ENCODE peak calls at places on chromosome 12, in six cellular contexts. One of them, this sample, is unnamed. For H3K9me3, the result is how much of the 10 kb centered on the place peaks cover.

GRCh38 chr12:123054371-123054770 is 73.9 kb downstream of the ARL6IP4 start:
- DNase-seq in effector memory CD4-positive, alpha-beta T cell: no peak
- DNase-seq in Peyer's patch: no peak
- DNase-seq in colonic mucosa: no peak
- DNase-seq in PC-3: no peak
- DNase-seq in HAP-1: no peak
- DNase-seq in this sample: no peak

GRCh38 chr12:112022241-112023016 is 9.2 kb downstream of the ERP29 start:
- DNase-seq in effector memory CD4-positive, alpha-beta T cell: no peak
- DNase-seq in Peyer's patch: no peak
- DNase-seq in colonic mucosa: no peak
- DNase-seq in PC-3: no peak
- DNase-seq in HAP-1: no peak
- DNase-seq in this sample: no peak

GRCh38 chr12:58169826-58170225 is 228.5 kb downstream of the ATP23 start:
- DNase-seq in effector memory CD4-positive, alpha-beta T cell: no peak
- DNase-seq in Peyer's patch: no peak
- DNase-seq in colonic mucosa: no peak
- DNase-seq in PC-3: no peak
- DNase-seq in HAP-1: no peak
- DNase-seq in this sample: no peak

GRCh38 chr12:7154901-7155470 is 24.8 kb downstream of the CLSTN3 start:
- DNase-seq in effector memory CD4-positive, alpha-beta T cell: no peak
- DNase-seq in Peyer's patch: no peak
- DNase-seq in colonic mucosa: no peak
- DNase-seq in PC-3: no peak
- DNase-seq in HAP-1: no peak
- DNase-seq in this sample: peak

GRCh38 chr12:54258286-54258685 is 21.6 kb downstream of the CBX5 start:
- DNase-seq in effector memory CD4-positive, alpha-beta T cell: no peak
- DNase-seq in Peyer's patch: no peak
- DNase-seq in colonic mucosa: no peak
- DNase-seq in PC-3: no peak
- DNase-seq in HAP-1: no peak
- DNase-seq in this sample: no peak

GRCh38 chr12:117038919-117039318 is 60.3 kb downstream of the TESC start:
- DNase-seq in effector memory CD4-positive, alpha-beta T cell: no peak
- DNase-seq in Peyer's patch: no peak
- DNase-seq in colonic mucosa: no peak
- DNase-seq in PC-3: no peak
- DNase-seq in HAP-1: no peak
- DNase-seq in this sample: no peak

GRCh38 chr12:116123511-116124258 is 153.8 kb downstream of the MED13L start:
- DNase-seq in effector memory CD4-positive, alpha-beta T cell: no peak
- DNase-seq in Peyer's patch: no peak
- DNase-seq in colonic mucosa: no peak
- DNase-seq in PC-3: peak
- DNase-seq in HAP-1: peak
- DNase-seq in this sample: peak

GRCh38 chr12:81450920-81451739 is 308.0 kb downstream of the PPFIA2 start:
- DNase-seq in effector memory CD4-positive, alpha-beta T cell: no peak
- DNase-seq in Peyer's patch: no peak
- DNase-seq in colonic mucosa: peak
- DNase-seq in PC-3: peak
- DNase-seq in HAP-1: peak
- DNase-seq in this sample: peak

GRCh38 chr12:123223241-123223668 is 9.7 kb downstream of the MPHOSPH9 start:
- DNase-seq in effector memory CD4-positive, alpha-beta T cell: peak
- DNase-seq in Peyer's patch: no peak
- DNase-seq in colonic mucosa: no peak
- DNase-seq in PC-3: no peak
- DNase-seq in HAP-1: no peak
- DNase-seq in this sample: no peak

GRCh38 chr12:49910331-49911212 is 6.9 kb upstream of the FAIM2 start:
- DNase-seq in effector memory CD4-positive, alpha-beta T cell: no peak
- DNase-seq in Peyer's patch: no peak
- DNase-seq in colonic mucosa: no peak
- DNase-seq in PC-3: no peak
- DNase-seq in HAP-1: no peak
- DNase-seq in this sample: no peak

GRCh38 chr12:114918535-114919233 is 234.7 kb upstream of the TBX3 start:
- DNase-seq in effector memory CD4-positive, alpha-beta T cell: no peak
- DNase-seq in Peyer's patch: no peak
- DNase-seq in colonic mucosa: no peak
- DNase-seq in PC-3: peak
- DNase-seq in HAP-1: no peak
- DNase-seq in this sample: no peak

GRCh38 chr12:29591140-29592020 is 93.9 kb upstream of the OVCH1 start:
- DNase-seq in effector memory CD4-positive, alpha-beta T cell: no peak
- DNase-seq in Peyer's patch: no peak
- DNase-seq in colonic mucosa: no peak
- DNase-seq in PC-3: no peak
- DNase-seq in HAP-1: peak
- DNase-seq in this sample: no peak

GRCh38 chr12:30447061-30447750 is 248.5 kb downstream of the IPO8 start:
- DNase-seq in effector memory CD4-positive, alpha-beta T cell: no peak
- DNase-seq in Peyer's patch: no peak
- DNase-seq in colonic mucosa: no peak
- DNase-seq in PC-3: no peak
- DNase-seq in HAP-1: no peak
- DNase-seq in this sample: no peak

GRCh38 chr12:25052191-25053020 is 103.5 kb upstream of the BCAT1 start:
- DNase-seq in effector memory CD4-positive, alpha-beta T cell: no peak
- DNase-seq in Peyer's patch: no peak
- DNase-seq in colonic mucosa: peak
- DNase-seq in PC-3: no peak
- DNase-seq in HAP-1: no peak
- DNase-seq in this sample: no peak

GRCh38 chr12:124523071-124523470 is 44.3 kb downstream of the NCOR2 start:
- DNase-seq in effector memory CD4-positive, alpha-beta T cell: no peak
- DNase-seq in Peyer's patch: no peak
- DNase-seq in colonic mucosa: no peak
- DNase-seq in PC-3: no peak
- DNase-seq in HAP-1: no peak
- DNase-seq in this sample: no peak

GRCh38 chr12:57046392-57046791 is 3.5 kb downstream of the MYO1A start:
- DNase-seq in effector memory CD4-positive, alpha-beta T cell: no peak
- DNase-seq in Peyer's patch: no peak
- DNase-seq in colonic mucosa: no peak
- DNase-seq in PC-3: no peak
- DNase-seq in HAP-1: no peak
- DNase-seq in this sample: no peak
- H3K4me3 ChIP-seq in effector memory CD4-positive, alpha-beta T cell: no peak
- H3K4me3 ChIP-seq in Peyer's patch: peak
- H3K4me3 ChIP-seq in colonic mucosa: no peak
- H3K4me3 ChIP-seq in PC-3: no peak
- H3K4me3 ChIP-seq in HAP-1: no peak
- H3K4me3 ChIP-seq in this sample: no peak

GRCh38 chr12:15143467-15143866 is 77.8 kb downstream of the RERG start:
- DNase-seq in effector memory CD4-positive, alpha-beta T cell: no peak
- DNase-seq in Peyer's patch: no peak
- DNase-seq in colonic mucosa: no peak
- DNase-seq in PC-3: no peak
- DNase-seq in HAP-1: no peak
- DNase-seq in this sample: no peak
- H3K9me3 ChIP-seq in effector memory CD4-positive, alpha-beta T cell: under half
- H3K9me3 ChIP-seq in Peyer's patch: under half
- H3K9me3 ChIP-seq in colonic mucosa: under half
- H3K9me3 ChIP-seq in PC-3: under half
- H3K9me3 ChIP-seq in HAP-1: under half
- H3K9me3 ChIP-seq in this sample: under half

GRCh38 chr12:93966516-93967133 is 181.8 kb upstream of the PLXNC1 start:
- DNase-seq in effector memory CD4-positive, alpha-beta T cell: no peak
- DNase-seq in Peyer's patch: no peak
- DNase-seq in colonic mucosa: no peak
- DNase-seq in PC-3: no peak
- DNase-seq in HAP-1: no peak
- DNase-seq in this sample: no peak
- H3K4me3 ChIP-seq in effector memory CD4-positive, alpha-beta T cell: no peak
- H3K4me3 ChIP-seq in Peyer's patch: no peak
- H3K4me3 ChIP-seq in colonic mucosa: no peak
- H3K4me3 ChIP-seq in PC-3: no peak
- H3K4me3 ChIP-seq in HAP-1: no peak
- H3K4me3 ChIP-seq in this sample: no peak

GRCh38 chr12:132941336-132941954 is 14.7 kb downstream of the ZNF605 start:
- DNase-seq in effector memory CD4-positive, alpha-beta T cell: no peak
- DNase-seq in Peyer's patch: no peak
- DNase-seq in colonic mucosa: no peak
- DNase-seq in PC-3: no peak
- DNase-seq in HAP-1: no peak
- DNase-seq in this sample: no peak
- H3K9me3 ChIP-seq in effector memory CD4-positive, alpha-beta T cell: under half
- H3K9me3 ChIP-seq in Peyer's patch: under half
- H3K9me3 ChIP-seq in colonic mucosa: under half
- H3K9me3 ChIP-seq in PC-3: under half
- H3K9me3 ChIP-seq in HAP-1: under half
- H3K9me3 ChIP-seq in this sample: under half

This sample was measured in WERI-Rb-1.